ENCODE peak calls at places on chromosomes 12 and 14, in six cellular contexts. J, N, R, Z, V and K are unnamed samples.

GRCh38 chr12:45216983-45217485 is 1.1 kb downstream of the ANO6 start:
- DNase-seq in J (no peak), N (no peak), R (no peak), Z (no peak), V (no peak), K (peak; percentile 18)

GRCh38 chr12:8841778-8842177 is 19.4 kb downstream of the A2ML1 start:
- DNase-seq in J (no peak), N (no peak), R (no peak), Z (no peak), V (no peak), K (no peak)

GRCh38 chr14:21018286-21018685 is 6.6 kb downstream of the NDRG2 start:
- DNase-seq in J (no peak), N (no peak), R (no peak), Z (no peak), V (no peak), K (no peak)

GRCh38 chr12:106248849-106249371 is 1.1 kb upstream of the CKAP4 start:
- DNase-seq in J (no peak), N (no peak), R (no peak), Z (no peak), V (no peak), K (peak; percentile 17)

GRCh38 chr12:46946137-46946536 is 120.3 kb upstream of the SLC38A4 start:
- DNase-seq in J (no peak), N (no peak), R (no peak), Z (no peak), V (no peak), K (no peak)

GRCh38 chr12:14871886-14872285 is 13.8 kb downstream of the MGP start:
- DNase-seq in J (no peak), N (no peak), R (no peak), Z (no peak), V (no peak), K (no peak)

GRCh38 chr12:102811125-102811737 is 105.8 kb downstream of the PAH start:
- DNase-seq in J (no peak), N (peak; percentile 48), R (no peak), Z (no peak), V (peak; percentile 56), K (no peak)

GRCh38 chr12:49483621-49484020 is 55.2 kb upstream of the KCNH3 start:
- DNase-seq in J (no peak), N (no peak), R (no peak), Z (no peak), V (peak; percentile 82), K (no peak)

GRCh38 chr12:8088574-8088973 is 6.5 kb downstream of the NECAP1 start:
- DNase-seq in J (no peak), N (no peak), R (no peak), Z (no peak), V (no peak), K (peak; percentile 31)

GRCh38 chr12:121958521-121959240 is 40.3 kb downstream of the CFAP251 start:
- DNase-seq in J (no peak), N (no peak), R (no peak), Z (no peak), V (no peak), K (no peak)

GRCh38 chr14:103724116-103724515 is 8.5 kb downstream of the ZFYVE21 start:
- DNase-seq in J (no peak), N (peak; percentile 77), R (no peak), Z (peak; percentile 95), V (no peak), K (peak; percentile 65)

GRCh38 chr14:103721334-103722120 is 5.9 kb downstream of the ZFYVE21 start:
- DNase-seq in J (no peak), N (no peak), R (no peak), Z (peak; percentile 19), V (no peak), K (no peak)

GRCh38 chr14:103725001-103725682 is 9.5 kb downstream of the ZFYVE21 start:
- DNase-seq in J (no peak), N (no peak), R (no peak), Z (peak; percentile 53), V (no peak), K (no peak)

GRCh38 chr14:103725739-103726395 is 10.3 kb downstream of the ZFYVE21 start:
- DNase-seq in J (no peak), N (no peak), R (no peak), Z (peak; percentile 59), V (no peak), K (no peak)

DNA sequence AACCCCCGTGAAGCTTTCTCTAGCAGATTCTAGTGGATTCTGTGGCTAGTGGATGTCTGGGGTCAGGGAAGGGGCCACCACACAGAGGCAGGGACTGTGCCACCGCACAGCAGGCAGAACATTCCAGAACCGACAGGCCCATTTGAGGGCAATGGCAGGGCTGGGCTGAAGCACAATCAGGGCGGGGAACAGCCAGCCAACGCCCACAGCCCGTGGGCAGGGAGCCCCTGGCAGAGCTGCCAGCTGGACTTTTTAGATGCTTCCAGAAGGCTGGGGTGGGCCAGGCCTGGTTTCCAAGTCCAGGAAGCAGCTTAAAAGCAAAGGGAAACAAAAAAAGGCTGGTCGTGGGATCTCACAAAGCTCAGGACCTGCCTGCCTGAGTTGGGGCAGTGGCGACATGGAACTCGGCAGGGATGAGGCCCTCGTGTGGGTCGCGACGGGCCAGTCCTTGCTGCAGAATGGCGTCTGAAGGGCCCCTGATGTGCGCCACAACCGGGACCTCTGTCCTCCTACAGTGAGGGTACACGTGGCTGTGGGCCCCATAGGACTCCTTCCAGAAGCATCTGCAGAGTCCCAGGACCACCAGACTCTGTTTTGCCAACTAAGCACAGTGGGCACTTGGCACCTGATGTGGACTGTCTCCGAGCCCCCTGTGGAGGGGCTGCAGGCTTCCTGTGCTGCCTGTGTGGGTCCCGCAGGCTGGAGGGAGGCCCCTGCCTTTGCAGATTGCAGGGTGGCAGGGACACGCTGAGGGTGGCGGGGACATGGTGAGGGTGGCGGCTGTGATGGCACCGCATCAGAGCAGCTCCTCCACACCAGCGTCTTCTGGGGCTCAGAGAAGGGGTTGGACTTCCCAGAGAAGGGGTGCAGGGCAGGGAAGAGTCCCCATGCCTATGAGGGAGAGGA is 7.8 kb downstream of the ZFYVE21 start:
- DNase-seq in J (no peak), N (no peak), R (no peak), Z (peak; percentile 76), V (no peak), K (peak; percentile 16)
- H3K27ac ChIP-seq in J (no peak overlapping the region), N (peak overlapping the region; percentile 55), R (peak overlapping the region; percentile 94), Z (peak overlapping the region; percentile 1), V (no peak overlapping the region), K (no peak overlapping the region)

DNA sequence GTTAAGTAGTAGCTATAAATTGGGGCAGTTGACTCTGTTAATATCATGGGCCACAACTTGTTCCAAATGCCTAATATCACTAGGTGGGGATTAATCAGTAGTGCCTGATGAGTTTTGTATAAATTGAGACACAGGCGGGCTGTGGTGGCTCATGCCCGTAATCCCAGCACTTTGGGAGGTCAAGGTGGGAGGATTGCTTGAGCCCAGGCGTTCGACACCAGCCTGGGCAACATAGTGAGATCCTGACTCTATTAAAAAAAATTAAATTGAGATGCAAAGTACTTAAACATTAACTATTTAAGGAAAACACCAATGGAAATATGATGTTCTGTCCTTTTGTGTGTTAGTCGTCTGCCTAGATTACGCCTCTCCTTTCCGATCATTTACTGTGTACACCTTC is 9.0 kb downstream of the PAPOLA start:
- DNase-seq in J (no peak), N (no peak), R (no peak), Z (no peak), V (no peak), K (no peak)
- H3K27ac ChIP-seq in J (peak overlapping the region; percentile 31), N (no peak overlapping the region), R (no peak overlapping the region), Z (no peak overlapping the region), V (no peak overlapping the region), K (no peak overlapping the region)

DNA sequence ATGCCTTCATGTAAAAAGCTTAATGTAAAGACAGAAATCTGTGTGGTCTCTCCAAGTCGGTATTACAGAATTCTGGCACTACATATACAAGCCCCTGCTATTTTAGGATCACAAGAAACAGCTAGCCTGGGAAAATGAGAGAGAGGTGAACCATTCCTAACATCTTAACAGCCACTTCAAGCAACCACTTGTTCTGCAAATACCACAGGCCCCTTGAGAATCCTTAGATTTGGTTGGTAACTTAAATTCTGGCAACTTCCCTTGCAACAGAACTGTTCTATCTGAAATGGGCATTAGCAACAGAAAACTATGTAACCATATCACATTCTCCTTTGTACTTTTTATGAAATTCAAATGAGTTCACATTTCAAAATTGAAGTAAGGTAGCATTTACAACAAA is 68.5 kb downstream of the SPPL3 start:
- DNase-seq in J (no peak), N (no peak), R (no peak), Z (no peak), V (no peak), K (no peak)
- H3K27ac ChIP-seq in J (no peak overlapping the region), N (peak overlapping the region; percentile 74), R (no peak overlapping the region), Z (no peak overlapping the region), V (no peak overlapping the region), K (no peak overlapping the region)

DNA sequence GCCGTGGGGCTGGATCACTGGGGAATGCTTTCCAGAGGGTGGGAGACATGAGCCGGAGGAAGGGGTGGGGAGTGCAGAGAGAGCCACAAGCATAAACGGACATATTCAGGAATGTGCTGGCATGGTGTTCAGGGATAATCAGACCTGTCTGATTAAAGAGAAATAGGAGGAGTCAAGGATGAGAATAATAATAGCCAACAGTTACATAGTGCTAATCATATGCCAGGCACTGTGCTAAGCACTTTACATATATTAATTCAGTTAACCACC is 43.7 kb downstream of the LTBP2 start:
- DNase-seq in J (no peak), N (no peak), R (no peak), Z (no peak), V (no peak), K (no peak)
- H3K27ac ChIP-seq in J (no peak overlapping the region), N (no peak overlapping the region), R (no peak overlapping the region), Z (no peak overlapping the region), V (no peak overlapping the region), K (no peak overlapping the region)

GRCh38 chr12:133037207-133038005 is at the start of gene ZNF84:
- DNase-seq in J (peak; percentile 99), N (peak; percentile 98), R (peak; percentile 85), Z (peak; percentile 98), V (peak; percentile 99), K (peak; percentile 99)

GRCh38 chr12:133038310-133038709 is 1.0 kb downstream of the ZNF84 start:
- DNase-seq in J (no peak), N (no peak), R (no peak), Z (no peak), V (no peak), K (no peak)
- H3K27ac ChIP-seq in J (peak overlapping the region; percentile 93), N (peak overlapping the region; percentile 90), R (no peak overlapping the region), Z (peak overlapping the region; percentile 43), V (no peak overlapping the region), K (no peak overlapping the region)

GRCh38 chr12:131816495-131816894 is 11.7 kb upstream of the MMP17 start:
- DNase-seq in J (no peak), N (no peak), R (no peak), Z (no peak), V (no peak), K (no peak)
- H3K27ac ChIP-seq in J (no peak overlapping the region), N (no peak overlapping the region), R (no peak overlapping the region), Z (no peak overlapping the region), V (no peak overlapping the region), K (no peak overlapping the region)

GRCh38 chr12:6332459-6332858 is 9.4 kb downstream of the TNFRSF1A start:
- DNase-seq in J (no peak), N (no peak), R (no peak), Z (no peak), V (no peak), K (peak; percentile 58)
- H3K27ac ChIP-seq in J (no peak overlapping the region), N (peak overlapping the region; percentile 13), R (no peak overlapping the region), Z (no peak overlapping the region), V (no peak overlapping the region), K (peak overlapping the region; percentile 97)